ENCODE peak calls at places on chromosomes 11 and 22, in five cellular contexts. One of them, this sample, is unnamed.

GRCh38 chr11:45102810-45103621 is 43.4 kb upstream of the PRDM11 start:
- DNase-seq in HuH-7: peak
- DNase-seq in A673: peak
- DNase-seq in Daoy: peak
- DNase-seq in stimulated activated CD4-positive, alpha-beta T cell treated with anti-CD3 and anti-CD28 coated beads, Interleukin-12 subunit alpha, Interleukin-12 subunit beta, amount 100 ng/mL, for 24 hours: peak
- DNase-seq in this sample: peak

GRCh38 chr11:71181566-71181965 is 70.8 kb downstream of the SHANK2 start:
- DNase-seq in A673: no peak
- DNase-seq in stimulated activated CD4-positive, alpha-beta T cell treated with anti-CD3 and anti-CD28 coated beads, Interleukin-12 subunit alpha, Interleukin-12 subunit beta, amount 100 ng/mL, for 24 hours: no peak
- DNase-seq in Daoy: no peak
- DNase-seq in HuH-7: no peak
- DNase-seq in this sample: no peak

GRCh38 chr11:75966546-75967287 is 151.7 kb downstream of the UVRAG start:
- DNase-seq in Daoy: peak
- DNase-seq in HuH-7: no peak
- DNase-seq in A673: peak
- DNase-seq in stimulated activated CD4-positive, alpha-beta T cell treated with anti-CD3 and anti-CD28 coated beads, Interleukin-12 subunit alpha, Interleukin-12 subunit beta, amount 100 ng/mL, for 24 hours: no peak
- DNase-seq in this sample: no peak

GRCh38 chr11:78045851-78046485 is 17.7 kb upstream of the THRSP start:
- DNase-seq in Daoy: peak
- DNase-seq in stimulated activated CD4-positive, alpha-beta T cell treated with anti-CD3 and anti-CD28 coated beads, Interleukin-12 subunit alpha, Interleukin-12 subunit beta, amount 100 ng/mL, for 24 hours: peak
- DNase-seq in A673: peak
- DNase-seq in HuH-7: peak
- DNase-seq in this sample: peak

GRCh38 chr22:28116261-28116673 is 197.2 kb upstream of the PITPNB start:
- DNase-seq in HuH-7: no peak
- DNase-seq in A673: no peak
- DNase-seq in stimulated activated CD4-positive, alpha-beta T cell treated with anti-CD3 and anti-CD28 coated beads, Interleukin-12 subunit alpha, Interleukin-12 subunit beta, amount 100 ng/mL, for 24 hours: no peak
- DNase-seq in Daoy: peak
- DNase-seq in this sample: peak

GRCh38 chr11:60570970-60571369 is 55.8 kb downstream of the MS4A13 start:
- DNase-seq in Daoy: no peak
- DNase-seq in stimulated activated CD4-positive, alpha-beta T cell treated with anti-CD3 and anti-CD28 coated beads, Interleukin-12 subunit alpha, Interleukin-12 subunit beta, amount 100 ng/mL, for 24 hours: no peak
- DNase-seq in HuH-7: no peak
- DNase-seq in A673: no peak
- DNase-seq in this sample: no peak

GRCh38 chr11:85495918-85496317 is 131.2 kb downstream of the DLG2 start:
- DNase-seq in stimulated activated CD4-positive, alpha-beta T cell treated with anti-CD3 and anti-CD28 coated beads, Interleukin-12 subunit alpha, Interleukin-12 subunit beta, amount 100 ng/mL, for 24 hours: no peak
- DNase-seq in A673: no peak
- DNase-seq in HuH-7: no peak
- DNase-seq in Daoy: no peak
- DNase-seq in this sample: no peak

GRCh38 chr22:44450503-44450902 is 47.5 kb downstream of the RTL6 start:
- DNase-seq in A673: no peak
- DNase-seq in HuH-7: no peak
- DNase-seq in stimulated activated CD4-positive, alpha-beta T cell treated with anti-CD3 and anti-CD28 coated beads, Interleukin-12 subunit alpha, Interleukin-12 subunit beta, amount 100 ng/mL, for 24 hours: no peak
- DNase-seq in Daoy: no peak
- DNase-seq in this sample: no peak

GRCh38 chr22:39142088-39142667 is 10.3 kb downstream of the CBX7 start:
- DNase-seq in stimulated activated CD4-positive, alpha-beta T cell treated with anti-CD3 and anti-CD28 coated beads, Interleukin-12 subunit alpha, Interleukin-12 subunit beta, amount 100 ng/mL, for 24 hours: no peak
- DNase-seq in Daoy: no peak
- DNase-seq in A673: no peak
- DNase-seq in HuH-7: no peak
- DNase-seq in this sample: no peak

GRCh38 chr22:33785283-33785991 is 134.8 kb downstream of the LARGE1 start:
- DNase-seq in stimulated activated CD4-positive, alpha-beta T cell treated with anti-CD3 and anti-CD28 coated beads, Interleukin-12 subunit alpha, Interleukin-12 subunit beta, amount 100 ng/mL, for 24 hours: no peak
- DNase-seq in HuH-7: no peak
- DNase-seq in Daoy: peak
- DNase-seq in A673: no peak
- DNase-seq in this sample: no peak

GRCh38 chr22:46361861-46362220 is 26.3 kb downstream of the TRMU start:
- DNase-seq in A673: no peak
- DNase-seq in HuH-7: no peak
- DNase-seq in Daoy: no peak
- DNase-seq in stimulated activated CD4-positive, alpha-beta T cell treated with anti-CD3 and anti-CD28 coated beads, Interleukin-12 subunit alpha, Interleukin-12 subunit beta, amount 100 ng/mL, for 24 hours: no peak
- DNase-seq in this sample: no peak

GRCh38 chr11:96061730-96062524 is 138.0 kb upstream of the MTMR2 start:
- DNase-seq in stimulated activated CD4-positive, alpha-beta T cell treated with anti-CD3 and anti-CD28 coated beads, Interleukin-12 subunit alpha, Interleukin-12 subunit beta, amount 100 ng/mL, for 24 hours: no peak
- DNase-seq in Daoy: peak
- DNase-seq in A673: peak
- DNase-seq in HuH-7: no peak
- DNase-seq in this sample: no peak

GRCh38 chr11:74418509-74418895 is 20.3 kb upstream of the PGM2L1 start:
- DNase-seq in stimulated activated CD4-positive, alpha-beta T cell treated with anti-CD3 and anti-CD28 coated beads, Interleukin-12 subunit alpha, Interleukin-12 subunit beta, amount 100 ng/mL, for 24 hours: no peak
- DNase-seq in Daoy: peak
- DNase-seq in A673: peak
- DNase-seq in HuH-7: no peak
- DNase-seq in this sample: no peak

GRCh38 chr11:37512156-37512780 is 914.2 kb upstream of the RAG2 start:
- DNase-seq in Daoy: no peak
- DNase-seq in A673: peak
- DNase-seq in stimulated activated CD4-positive, alpha-beta T cell treated with anti-CD3 and anti-CD28 coated beads, Interleukin-12 subunit alpha, Interleukin-12 subunit beta, amount 100 ng/mL, for 24 hours: no peak
- DNase-seq in HuH-7: no peak
- DNase-seq in this sample: no peak

GRCh38 chr11:119531091-119531490 is 108.1 kb upstream of the THY1 start:
- DNase-seq in A673: no peak
- DNase-seq in Daoy: no peak
- DNase-seq in stimulated activated CD4-positive, alpha-beta T cell treated with anti-CD3 and anti-CD28 coated beads, Interleukin-12 subunit alpha, Interleukin-12 subunit beta, amount 100 ng/mL, for 24 hours: no peak
- DNase-seq in HuH-7: no peak
- DNase-seq in this sample: no peak